ENCODE peak calls at places on chromosomes 11 and 22, in four cellular contexts. W is IMR-90, E is esophagus squamous epithelium, U is Peyer's patch. M is an unnamed sample.

GRCh38 chr22:42560381-42560780 is 6.6 kb downstream of the SERHL2 start:
- DNase-seq in U (no peak), W (no peak), E (no peak), M (no peak)

GRCh38 chr11:68164437-68164836 is 43.2 kb upstream of the CHKA start:
- DNase-seq in E (no peak), U (no peak), W (peak), M (no peak)

GRCh38 chr11:95132956-95133355 is 43.3 kb downstream of the ENDOD1 start:
- DNase-seq in E (no peak), W (no peak), U (no peak), M (no peak)

GRCh38 chr22:21837184-21837979 is 30.1 kb downstream of the MAPK1 start:
- DNase-seq in E (no peak), W (peak), U (no peak), M (no peak)

GRCh38 chr11:64444838-64445441 is 86.0 kb downstream of the RPS6KA4 start:
- DNase-seq in W (peak), U (no peak), E (no peak), M (no peak)

GRCh38 chr11:116707746-116708145 is 65.0 kb downstream of the BUD13 start:
- DNase-seq in E (no peak), W (no peak), U (no peak), M (no peak)

GRCh38 chr22:31049815-31050420 is 31.2 kb upstream of the SMTN start:
- DNase-seq in E (no peak), U (no peak), W (no peak), M (no peak)

GRCh38 chr11:88043149-88043548 is 132.1 kb downstream of the RAB38 start:
- DNase-seq in E (no peak), W (no peak), U (no peak), M (no peak)

GRCh38 chr22:25098445-25099081 is 101.1 kb upstream of the CRYBB3 start:
- DNase-seq in E (no peak), W (no peak), U (no peak), M (no peak)

GRCh38 chr11:61854966-61855714 is 27.0 kb downstream of the FADS2 start:
- DNase-seq in U (no peak), W (no peak), E (no peak), M (no peak)

GRCh38 chr11:83566948-83567347 is 280.8 kb upstream of the CCDC90B start:
- DNase-seq in W (peak), U (no peak), E (no peak), M (no peak)

GRCh38 chr11:83004855-83005556 is 66.7 kb downstream of the RAB30 start:
- DNase-seq in U (no peak), W (no peak), E (no peak), M (no peak)

GRCh38 chr11:111063711-111064110 is 181.8 kb upstream of the POU2AF2 start:
- DNase-seq in E (no peak), W (peak), U (no peak), M (no peak)

GRCh38 chr11:7690648-7691047 is 15.6 kb downstream of the OVCH2 start:
- DNase-seq in W (no peak), U (no peak), E (no peak), M (no peak)

GRCh38 chr11:62721994-62722393 is 5.3 kb downstream of the HNRNPUL2 start:
- DNase-seq in U (no peak), E (no peak), W (peak), M (no peak)

GRCh38 chr11:6825333-6825744 is 20.1 kb upstream of the OR10A5 start:
- DNase-seq in W (no peak), U (no peak), E (no peak), M (no peak)

GRCh38 chr11:112655386-112655785 is 305.8 kb upstream of the NCAM1 start:
- DNase-seq in E (peak), W (peak), U (peak), M (peak)

GRCh38 chr22:17811119-17811518 is 36.9 kb upstream of the BID start:
- DNase-seq in E (no peak), W (no peak), U (no peak), M (no peak)

GRCh38 chr11:104148696-104149095 is 15.3 kb downstream of the PDGFD start:
- DNase-seq in W (no peak), E (no peak), U (no peak), M (no peak)

GRCh38 chr11:6319879-6320410 is 356 bp downstream of the CAVIN3 start:
- DNase-seq in U (peak), E (peak), W (peak), M (peak)

GRCh38 chr11:74838188-74838587 is 89.5 kb downstream of the RNF169 start:
- DNase-seq in E (no peak), W (peak), U (no peak), M (no peak)

GRCh38 chr22:47023871-47024270 is 261.4 kb downstream of the TBC1D22A start:
- DNase-seq in U (no peak), E (no peak), W (no peak), M (no peak)

GRCh38 chr22:25475554-25476022 is 88.9 kb upstream of the GRK3 start:
- DNase-seq in E (no peak), U (no peak), W (peak), M (no peak)

GRCh38 chr22:35399114-35399677 is 744 bp upstream of the MCM5 start:
- DNase-seq in W (no peak), E (no peak), U (no peak), M (no peak)

GRCh38 chr11:104995001-104995408 is 26.6 kb upstream of the CASP4 start:
- DNase-seq in W (no peak), U (no peak), E (no peak), M (no peak)

GRCh38 chr11:5564259-5565019 is 16.1 kb upstream of the OR52H1 start:
- DNase-seq in W (peak), E (no peak), U (no peak), M (no peak)

GRCh38 chr22:25397616-25398015 is 166.9 kb upstream of the GRK3 start:
- DNase-seq in E (no peak), U (no peak), W (no peak), M (no peak)

GRCh38 chr11:109522116-109522755 is 100.2 kb downstream of the C11orf87 start:
- DNase-seq in U (no peak), W (no peak), E (no peak), M (no peak)
- TF ChIP-seq POLR2A in U (no peak), W (no peak), E (no peak), M (no peak)

GRCh38 chr11:65482306-65482850 is 16.5 kb upstream of the MALAT1 start:
- DNase-seq in E (no peak), U (no peak), W (no peak), M (no peak)

GRCh38 chr11:65479184-65480145 is 19.4 kb upstream of the MALAT1 start:
- DNase-seq in W (peak), E (no peak), U (no peak), M (peak)

GRCh38 chr11:65477271-65478029 is 21.4 kb upstream of the MALAT1 start:
- DNase-seq in E (peak), U (peak), W (peak), M (peak)

GRCh38 chr11:65476632-65477270 is 22.1 kb upstream of the MALAT1 start:
- DNase-seq in U (no peak), E (no peak), W (no peak), M (peak)

GRCh38 chr11:65478411-65479183 is 20.2 kb upstream of the MALAT1 start:
- DNase-seq in U (no peak), W (peak), E (no peak), M (peak)
- TF ChIP-seq POLR2A in U (no peak), W (peak), E (no peak), M (peak)

GRCh38 chr11:121451178-121451981 is 734 bp upstream of the SORL1 start:
- DNase-seq in E (no peak), W (no peak), U (peak), M (no peak)
- TF ChIP-seq POLR2A in E (no peak), W (no peak), U (peak), M (no peak)

DNA sequence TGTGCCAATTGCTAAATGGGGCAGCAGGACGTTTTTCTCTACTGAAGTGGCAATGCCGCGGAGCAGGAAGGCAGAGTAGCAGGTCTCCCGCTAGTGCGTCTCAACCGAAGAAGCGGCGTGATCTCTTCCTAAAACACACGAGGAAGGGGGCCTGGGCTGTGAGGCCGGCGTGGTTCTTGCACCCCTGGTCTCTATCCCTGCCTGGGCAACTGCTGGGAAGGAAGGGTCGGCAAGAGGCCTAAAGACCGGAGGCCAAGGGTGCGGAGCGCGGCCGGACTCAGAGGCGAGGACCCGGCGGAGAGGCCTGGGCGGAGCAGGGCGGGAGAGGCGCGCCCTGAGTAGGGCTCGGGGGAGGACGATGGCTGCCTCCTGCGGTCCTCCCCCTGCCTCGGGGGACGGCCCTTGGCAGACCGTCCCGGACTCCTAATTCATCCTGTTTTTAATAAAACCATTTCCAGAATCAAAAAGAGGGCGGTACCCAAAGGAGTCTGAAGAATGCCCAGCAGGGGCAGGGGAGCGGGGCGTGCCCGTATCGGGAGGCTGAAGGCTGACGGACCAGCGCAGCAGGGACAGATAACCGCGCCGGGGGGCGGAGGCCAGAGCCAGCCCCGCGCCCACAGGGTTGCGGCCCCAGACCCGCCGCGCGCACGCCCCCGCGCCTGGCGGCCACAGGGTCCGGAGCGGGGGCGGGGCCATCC is 559 bp upstream of the APLP2 start:
- DNase-seq in W (peak), U (peak), E (no peak), M (no peak)
- TF ChIP-seq POLR2A in W (no peak), U (peak), E (no peak), M (no peak)

GRCh38 chr11:12376259-12376971 is 956 bp upstream of the PARVA start:
- DNase-seq in W (peak), U (no peak), E (no peak), M (peak)

GRCh38 chr11:12377106-12377823 is at the start of gene PARVA:
- DNase-seq in W (peak), U (no peak), E (no peak), M (peak)

GRCh38 chr11:12380565-12381325 is 3.4 kb downstream of the PARVA start:
- DNase-seq in E (no peak), U (no peak), W (no peak), M (no peak)

GRCh38 chr11:12381875-12382274 is 4.5 kb downstream of the PARVA start:
- DNase-seq in E (no peak), U (no peak), W (no peak), M (no peak)

DNA sequence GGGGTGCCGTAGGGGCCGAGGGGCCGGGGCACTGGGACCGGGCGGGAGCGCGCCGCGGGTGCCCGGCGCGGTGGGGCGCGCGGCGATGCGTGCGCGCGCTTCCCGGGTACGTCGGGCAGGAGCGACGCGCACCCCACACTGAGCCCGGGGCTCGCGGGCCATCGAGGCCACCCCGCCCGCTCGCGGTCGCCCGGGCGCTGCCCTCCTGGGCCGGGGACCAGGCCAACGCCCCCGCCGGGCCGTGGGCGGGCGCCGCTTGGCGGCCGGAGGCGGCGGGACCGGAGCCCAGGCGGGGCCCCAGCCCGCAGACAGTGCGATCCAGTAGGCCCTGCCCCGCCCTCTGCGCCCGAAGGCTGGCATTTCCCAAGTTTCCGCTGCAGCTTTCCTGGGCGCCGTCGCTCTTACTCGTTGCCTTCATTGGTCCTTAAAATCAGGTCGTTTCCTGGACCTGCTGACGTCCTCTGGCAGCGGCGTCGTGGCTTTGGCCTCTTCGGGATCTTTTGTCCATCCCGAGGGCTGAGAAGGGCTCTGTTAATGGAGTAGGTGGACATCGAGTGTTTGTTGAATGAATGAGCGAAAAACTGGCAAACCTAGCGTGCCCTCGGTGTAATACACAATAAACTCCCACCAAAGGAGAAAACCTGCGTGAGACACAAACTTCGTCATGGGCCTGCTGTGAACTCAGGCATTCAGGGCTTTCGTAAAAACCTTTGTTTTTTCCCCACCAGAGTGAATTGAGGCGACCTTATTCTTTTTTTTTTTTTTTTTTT is 638 bp downstream of the PARVA start:
- DNase-seq in U (no peak), E (no peak), W (peak), M (peak)
- TF ChIP-seq POLR2A in U (peak), E (no peak), W (peak), M (no peak)

GRCh38 chr11:59668950-59669610 is at the start of gene PATL1:
- DNase-seq in W (peak), U (peak), E (peak), M (peak)
- TF ChIP-seq POLR2A in W (peak), U (peak), E (no peak), M (peak)

GRCh38 chr22:37567991-37568390 is 7.7 kb downstream of the CDC42EP1 start:
- DNase-seq in W (no peak), U (no peak), E (no peak), M (peak)

GRCh38 chr22:37569009-37569920 is 9.0 kb downstream of the CDC42EP1 start:
- DNase-seq in U (no peak), W (no peak), E (no peak), M (no peak)

GRCh38 chr22:37569921-37570660 is 9.8 kb downstream of the LGALS2 start:
- DNase-seq in W (no peak), U (no peak), E (no peak), M (no peak)

GRCh38 chr22:37566903-37567798 is 6.9 kb downstream of the CDC42EP1 start:
- DNase-seq in W (peak), U (peak), E (no peak), M (peak)

DNA sequence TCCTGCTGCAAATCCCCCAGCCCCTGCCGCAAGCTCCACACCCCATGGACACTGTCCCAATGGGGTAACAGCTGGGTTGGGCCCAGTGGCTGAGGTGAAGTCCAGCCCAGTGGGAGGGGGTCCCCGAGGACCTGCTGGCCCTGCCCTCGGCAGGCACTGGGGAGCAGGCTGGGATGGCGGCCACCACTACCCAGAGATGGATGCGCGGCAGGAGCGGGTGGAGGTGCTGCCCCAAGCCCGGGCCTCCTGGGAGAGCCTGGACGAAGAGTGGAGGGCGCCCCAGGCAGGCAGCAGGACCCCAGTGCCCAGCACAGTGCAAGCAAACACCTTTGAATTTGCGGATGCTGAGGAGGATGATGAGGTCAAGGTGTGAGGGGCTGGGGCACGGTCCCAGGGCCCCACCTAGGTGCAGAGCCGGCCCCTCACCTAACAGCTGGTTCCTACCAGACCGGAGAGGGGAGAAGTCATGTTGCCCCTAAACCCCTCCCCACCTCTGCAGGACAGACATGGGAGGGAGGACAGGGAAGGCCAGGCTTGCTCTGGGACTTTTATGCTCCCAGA is 8.2 kb downstream of the CDC42EP1 start:
- DNase-seq in U (no peak), E (no peak), W (no peak), M (no peak)
- TF ChIP-seq POLR2A in U (no peak), E (no peak), W (no peak), M (no peak)

DNA sequence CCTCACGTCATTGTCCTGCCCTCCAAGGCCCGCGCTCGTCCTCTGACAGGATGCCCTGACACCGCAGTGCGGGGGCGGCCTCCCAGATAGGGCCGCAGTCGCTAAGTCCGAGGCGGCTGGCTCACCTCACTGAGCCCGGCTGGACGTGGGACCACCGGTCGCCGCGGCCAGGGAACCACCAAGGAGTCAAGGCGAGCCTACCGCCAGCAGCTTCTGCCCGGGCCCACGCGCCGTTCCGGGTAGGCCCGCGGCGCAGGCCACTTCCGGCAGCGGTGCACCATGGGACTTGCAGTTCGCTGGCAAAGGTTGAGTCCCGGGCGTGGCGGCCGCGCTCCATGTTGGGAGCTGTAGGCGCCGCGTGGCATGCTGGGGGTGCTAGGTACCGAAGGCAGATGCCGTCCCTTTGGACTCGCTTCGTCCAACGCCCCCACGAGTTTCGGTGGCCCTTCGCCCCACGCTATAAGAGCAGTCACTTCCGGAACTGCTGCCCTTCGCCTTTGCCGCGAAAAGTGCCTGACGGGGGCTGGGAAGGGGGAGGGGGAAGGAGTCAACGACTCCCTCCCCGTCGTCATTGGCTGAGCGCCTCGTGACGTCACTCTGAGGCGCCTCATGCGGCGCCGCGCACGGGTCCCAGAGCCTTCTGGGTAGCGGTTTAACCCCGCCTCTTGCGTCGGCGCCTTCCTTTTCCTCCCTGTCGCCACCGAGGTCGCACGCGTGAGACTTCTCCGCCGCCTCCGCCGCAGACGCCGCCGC is at the start of gene RPLP2:
- DNase-seq in W (peak), E (peak), U (peak), M (peak)
- TF ChIP-seq POLR2A in W (peak), E (no peak), U (peak), M (peak)

GRCh38 chr11:44530413-44531115 is 34.9 kb upstream of the CD82 start:
- DNase-seq in U (no peak), E (no peak), W (peak), M (no peak)
- TF ChIP-seq POLR2A in U (no peak), E (no peak), W (no peak), M (no peak)

DNA sequence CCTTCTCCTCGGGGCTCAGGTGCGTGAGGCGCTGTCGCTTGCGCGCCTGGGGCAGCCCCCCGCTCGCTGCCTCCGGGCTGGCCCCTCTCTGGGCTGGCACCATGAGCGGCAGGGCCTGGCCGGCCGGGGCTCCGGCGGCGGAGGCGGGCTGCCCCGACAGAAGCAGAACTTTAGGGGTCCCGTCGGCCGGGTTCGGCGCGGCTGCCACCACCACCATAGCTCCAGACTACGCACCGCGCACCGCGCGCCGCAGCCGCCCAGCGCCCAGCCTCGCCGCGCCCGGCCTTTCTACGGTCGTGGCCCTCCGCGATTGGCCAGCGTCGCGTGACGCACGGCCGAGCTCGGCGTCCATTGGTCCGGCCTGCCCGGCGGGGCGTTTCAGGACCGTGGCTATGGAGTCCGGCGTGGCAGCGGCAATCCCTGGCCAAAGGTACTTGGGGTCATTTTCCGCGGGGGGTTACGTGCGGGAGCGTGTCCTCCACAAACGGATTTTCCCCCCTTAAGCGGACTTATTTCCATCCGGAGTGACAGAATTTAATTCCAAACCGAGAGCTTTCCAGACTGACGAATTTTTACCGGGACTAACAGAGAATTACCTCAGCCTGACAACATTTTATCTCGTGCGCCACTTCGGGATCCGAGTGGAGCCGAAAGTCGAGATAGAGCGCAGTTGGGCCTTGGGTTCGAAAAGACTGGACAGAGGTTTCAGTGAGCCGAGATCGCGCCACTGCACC is at the start of gene XBP1:
- DNase-seq in W (peak), U (peak), E (peak), M (peak)
- TF ChIP-seq POLR2A in W (peak), U (peak), E (no peak), M (peak)